ENCODE peak calls at places on chromosomes 6 and 20, in five cellular contexts. G is AG04450; X is heart left ventricle; N is fibroblast of villous mesenchyme; C is CD8-positive, alpha-beta memory T cell. P is an unnamed sample.

GRCh38 chr20:62588458-62589149 is 53.7 kb upstream of the SLCO4A1 start:
- DNase-seq in G (no peak), X (peak), N (no peak), C (no peak), P (no peak)

GRCh38 chr20:59336551-59336950 is 36.1 kb downstream of the EDN3 start:
- DNase-seq in G (no peak), X (no peak), N (no peak), C (no peak), P (no peak)

GRCh38 chr6:22149501-22150490 is 147.0 kb downstream of the PRL start:
- DNase-seq in G (peak), X (no peak), N (peak), C (no peak), P (no peak)

GRCh38 chr20:36391456-36391855 is 85.3 kb downstream of the DLGAP4 start:
- DNase-seq in G (no peak), X (no peak), N (no peak), C (no peak), P (no peak)

GRCh38 chr6:66825539-66825938 is 1118.5 kb upstream of the EYS start:
- DNase-seq in G (no peak), X (no peak), N (no peak), C (no peak), P (no peak)

GRCh38 chr6:4936681-4937041 is 67.2 kb downstream of the RPP40 start:
- DNase-seq in G (peak), X (no peak), N (peak), C (no peak), P (peak)

GRCh38 chr6:16420715-16421461 is 182.5 kb downstream of the GMPR start:
- DNase-seq in G (peak), X (no peak), N (peak), C (peak), P (peak)

GRCh38 chr6:69835414-69836179 is 30.8 kb upstream of the COL19A1 start:
- DNase-seq in G (peak), X (no peak), N (peak), C (no peak), P (peak)

GRCh38 chr6:108661430-108661829 is 100.7 kb downstream of the FOXO3 start:
- DNase-seq in G (no peak), X (no peak), N (peak), C (no peak), P (peak)

GRCh38 chr20:1657556-1658334 is at the start of gene SIRPG:
- DNase-seq in G (no peak), X (no peak), N (no peak), C (no peak), P (no peak)

GRCh38 chr6:139862311-139862710 is 487.9 kb upstream of the CITED2 start:
- DNase-seq in G (no peak), X (no peak), N (no peak), C (no peak), P (no peak)

GRCh38 chr20:15248618-15249395 is 911.4 kb upstream of the FLRT3 start:
- DNase-seq in G (no peak), X (no peak), N (no peak), C (no peak), P (no peak)

GRCh38 chr20:24943196-24943595 is 5.9 kb upstream of the CST7 start:
- DNase-seq in G (no peak), X (no peak), N (no peak), C (no peak), P (no peak)

GRCh38 chr6:119501798-119502483 is 152.4 kb upstream of the MAN1A1 start:
- DNase-seq in G (no peak), X (no peak), N (no peak), C (no peak), P (no peak)

GRCh38 chr20:34982270-34983088 is 26.8 kb downstream of the MYH7B start:
- DNase-seq in G (no peak), X (peak), N (no peak), C (no peak), P (no peak)

GRCh38 chr6:152980656-152981055 is 2.2 kb downstream of the FBXO5 start:
- DNase-seq in G (no peak), X (no peak), N (no peak), C (no peak), P (no peak)
- H3K4me3 ChIP-seq in G (peak), X (no peak), N (peak), C (no peak), P (peak)

DNA sequence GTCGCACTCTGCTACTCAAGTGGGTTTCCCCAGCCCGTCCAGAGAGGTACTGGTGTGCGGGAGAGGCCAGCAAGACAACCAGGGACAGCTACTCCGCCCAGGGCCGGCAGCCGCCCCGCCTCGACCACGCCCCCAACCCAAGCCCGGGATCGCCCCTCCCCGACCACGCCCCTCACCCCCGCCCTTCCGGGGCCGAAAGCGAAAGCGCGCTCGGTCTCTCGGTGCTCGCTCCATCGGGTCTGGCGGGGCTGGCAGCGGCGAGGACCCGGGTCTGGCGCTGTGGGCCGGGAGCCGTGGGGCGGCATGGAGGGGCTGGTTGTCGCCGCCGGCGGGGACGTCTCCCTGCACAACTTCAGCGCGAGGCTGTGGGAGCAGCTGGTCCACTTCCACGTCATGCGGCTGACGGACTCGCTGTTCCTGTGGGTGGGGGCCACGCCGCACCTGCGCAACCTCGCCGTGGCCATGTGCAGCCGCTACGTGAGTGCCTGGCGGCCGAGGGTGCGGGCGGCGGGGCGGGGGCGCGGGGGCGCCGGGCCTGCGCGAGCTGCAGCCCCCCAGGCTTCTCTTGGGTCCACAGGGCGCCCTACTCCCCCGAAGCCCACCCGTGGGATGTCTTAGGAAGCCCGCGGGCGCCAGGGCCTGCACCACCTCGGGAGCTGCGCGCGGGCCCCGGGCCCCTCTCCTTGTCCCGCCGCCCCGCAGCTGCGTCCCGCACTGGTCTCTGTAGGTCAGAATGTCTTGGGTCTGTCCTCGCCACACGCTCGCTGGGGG is at the start of gene PSMG4:
- DNase-seq in G (peak), X (peak), N (peak), C (peak), P (peak)
- H3K4me3 ChIP-seq in G (peak), X (peak), N (peak), C (peak), P (peak)

DNA sequence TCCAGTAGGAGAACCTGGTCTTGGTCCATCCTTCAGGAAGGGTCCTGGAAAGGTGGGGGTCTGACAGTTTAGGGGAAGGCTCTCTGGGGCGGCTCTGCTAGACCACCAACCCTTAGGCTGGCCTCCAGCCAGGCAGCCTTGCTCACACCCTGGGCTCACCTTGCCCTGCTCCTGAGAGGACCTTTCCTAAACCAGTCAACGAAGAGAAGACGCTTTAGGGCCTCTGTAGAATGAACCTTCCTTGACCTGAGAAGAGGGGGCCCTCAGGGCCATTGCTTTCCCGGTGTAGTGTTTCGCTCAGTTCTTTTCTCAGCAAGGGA is 1.1 kb downstream of the CDC25B start:
- DNase-seq in G (no peak), X (no peak), N (no peak), C (no peak), P (no peak)
- H3K4me3 ChIP-seq in G (peak), X (peak), N (peak), C (peak), P (peak)

GRCh38 chr20:53579266-53579580 is 14.4 kb downstream of the ZNF217 start:
- DNase-seq in G (no peak), X (no peak), N (no peak), C (no peak), P (no peak)
- H3K4me3 ChIP-seq in G (peak), X (peak), N (peak), C (peak), P (peak)

DNA sequence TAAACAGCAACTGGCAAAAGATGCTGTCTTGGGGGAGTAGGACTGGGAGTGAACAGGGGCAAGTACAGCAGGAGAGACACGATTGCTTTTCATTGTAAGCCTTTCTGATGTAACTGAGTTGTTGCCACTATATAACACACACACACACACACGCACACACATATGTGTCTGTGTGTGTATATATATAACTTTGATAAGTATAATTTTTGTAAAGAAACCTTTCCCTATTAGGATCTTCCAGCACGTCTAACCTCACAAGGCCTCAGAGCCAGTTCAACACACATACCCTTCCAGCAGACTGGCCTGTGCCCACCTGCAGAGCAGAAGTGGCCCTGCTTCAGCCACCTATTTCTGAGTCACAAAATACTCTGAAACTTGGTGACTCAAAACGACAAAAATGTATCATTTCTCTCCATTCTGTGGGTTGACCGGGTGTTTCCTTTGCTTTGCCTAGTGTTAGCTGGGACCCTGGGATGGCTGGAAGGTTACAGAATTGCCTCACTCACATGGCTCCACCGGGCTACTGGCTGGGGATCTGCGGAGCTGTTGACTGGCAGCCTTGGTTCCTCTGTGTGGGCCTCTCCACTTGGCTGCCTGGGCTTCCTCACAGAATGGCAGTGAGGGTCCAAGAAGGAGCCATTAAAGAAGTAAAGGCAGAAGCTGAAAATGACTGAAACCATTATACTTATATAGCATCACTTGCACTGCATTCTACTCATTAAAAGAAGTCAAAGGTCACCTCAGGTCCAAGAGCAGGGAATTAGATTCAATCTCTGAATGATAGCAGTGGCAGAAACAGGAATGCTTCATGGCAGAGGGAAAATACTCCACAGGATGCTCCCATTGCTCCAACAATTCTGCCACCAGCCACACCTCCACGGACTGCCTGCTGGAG is 126.4 kb downstream of the BANF2 start:
- DNase-seq in G (no peak), X (no peak), N (no peak), C (no peak), P (no peak)
- H3K4me3 ChIP-seq in G (no peak), X (no peak), N (no peak), C (no peak), P (no peak)

GRCh38 chr6:106715922-106716321 is 86.5 kb downstream of the QRSL1 start:
- DNase-seq in G (no peak), X (no peak), N (no peak), C (no peak), P (no peak)
- H3K4me3 ChIP-seq in G (no peak), X (no peak), N (no peak), C (no peak), P (no peak)

GRCh38 chr6:15416932-15417509 is 171.2 kb downstream of the JARID2 start:
- DNase-seq in G (no peak), X (no peak), N (no peak), C (no peak), P (no peak)

GRCh38 chr6:15420959-15421438 is 175.1 kb downstream of the JARID2 start:
- DNase-seq in G (no peak), X (no peak), N (no peak), C (no peak), P (no peak)

GRCh38 chr6:15417811-15418210 is 171.9 kb downstream of the JARID2 start:
- DNase-seq in G (peak), X (no peak), N (peak), C (no peak), P (peak)

GRCh38 chr6:15421945-15422733 is 176.3 kb downstream of the JARID2 start:
- DNase-seq in G (no peak), X (no peak), N (no peak), C (no peak), P (no peak)

GRCh38 chr6:15419493-15419892 is 173.6 kb downstream of the JARID2 start:
- DNase-seq in G (no peak), X (no peak), N (no peak), C (no peak), P (no peak)
- H3K4me3 ChIP-seq in G (no peak), X (no peak), N (no peak), C (no peak), P (no peak)